ENCODE peak calls at places on chromosomes 2 and 18, in five cellular contexts. E, A, R, L and G are unnamed samples.

GRCh38 chr2:236168110-236169067 is at the start of gene GBX2:
- DNase-seq in E (no peak), A (peak; percentile 37), R (no peak), L (peak; percentile 41), G (no peak)

GRCh38 chr2:26472821-26473655 is 4.9 kb downstream of the OTOF start:
- DNase-seq in E (no peak), A (no peak), R (no peak), L (no peak), G (no peak)

GRCh38 chr2:232592687-232593407 is 40.6 kb upstream of the EFHD1 start:
- DNase-seq in E (peak; percentile 82), A (peak; percentile 1), R (no peak), L (peak; percentile 92), G (no peak)

GRCh38 chr2:11778923-11779757 is 32.7 kb downstream of the LPIN1 start:
- DNase-seq in E (peak; percentile 62), A (peak; percentile 34), R (peak; percentile 75), L (peak; percentile 64), G (peak; percentile 76)

GRCh38 chr2:98869272-98869641 is 66.8 kb downstream of the CRACDL start:
- DNase-seq in E (no peak), A (no peak), R (no peak), L (no peak), G (no peak)

GRCh38 chr18:22613788-22614187 is 196.1 kb upstream of the CTAGE1 start:
- DNase-seq in E (peak; percentile 37), A (no peak), R (no peak), L (peak; percentile 60), G (no peak)

GRCh38 chr2:65661980-65662653 is 229.7 kb upstream of the SPRED2 start:
- DNase-seq in E (peak; percentile 3), A (no peak), R (no peak), L (no peak), G (no peak)

GRCh38 chr2:137964066-137964858 is at the start of gene HNMT:
- DNase-seq in E (peak; percentile 64), A (peak; percentile 1), R (no peak), L (peak; percentile 90), G (no peak)

GRCh38 chr2:174977364-174977763 is 27.8 kb downstream of the CHN1 start:
- DNase-seq in E (no peak), A (no peak), R (no peak), L (peak; percentile 28), G (no peak)

GRCh38 chr2:104857262-104858221 is 3.6 kb downstream of the POU3F3 start:
- DNase-seq in E (no peak), A (no peak), R (no peak), L (no peak), G (no peak)

GRCh38 chr2:240460243-240460630 is 24.8 kb downstream of the GPC1 start:
- DNase-seq in E (no peak), A (no peak), R (no peak), L (no peak), G (peak; percentile 22)

GRCh38 chr2:32902986-32903385 is 43.8 kb upstream of the LTBP1 start:
- DNase-seq in E (no peak), A (no peak), R (no peak), L (no peak), G (no peak)

GRCh38 chr2:27262379-27263286 is at the start of gene SLC30A3:
- DNase-seq in E (no peak), A (no peak), R (peak; percentile 26), L (peak; percentile 36), G (peak; percentile 61)

GRCh38 chr2:232951891-232952290 is 61.2 kb downstream of the NGEF start:
- DNase-seq in E (peak; percentile 27), A (no peak), R (no peak), L (peak; percentile 22), G (no peak)

GRCh38 chr18:27825735-27826477 is 351.0 kb downstream of the CDH2 start:
- DNase-seq in E (no peak), A (no peak), R (no peak), L (no peak), G (no peak)

GRCh38 chr2:17851731-17852585 is 26.5 kb upstream of the KCNS3 start:
- DNase-seq in E (peak; percentile 80), A (peak; percentile 47), R (no peak), L (peak; percentile 67), G (no peak)

GRCh38 chr2:216029416-216030129 is 16.2 kb upstream of the MREG start:
- DNase-seq in E (no peak), A (peak; percentile 16), R (no peak), L (peak; percentile 36), G (no peak)

GRCh38 chr2:37686792-37687595 is 15.6 kb upstream of the CDC42EP3 start:
- DNase-seq in E (no peak), A (no peak), R (no peak), L (peak; percentile 55), G (no peak)

GRCh38 chr2:85017436-85018048 is 46.6 kb downstream of the KCMF1 start:
- DNase-seq in E (peak; percentile 62), A (no peak), R (no peak), L (peak; percentile 44), G (no peak)

GRCh38 chr2:222249444-222249843 is 49.4 kb downstream of the PAX3 start:
- DNase-seq in E (no peak), A (no peak), R (no peak), L (no peak), G (no peak)

GRCh38 chr2:186984966-186985365 is 136.0 kb upstream of the ZSWIM2 start:
- DNase-seq in E (no peak), A (no peak), R (no peak), L (no peak), G (no peak)

GRCh38 chr2:201574754-201575153 is 68.5 kb downstream of the TMEM237 start:
- DNase-seq in E (no peak), A (no peak), R (no peak), L (no peak), G (no peak)

GRCh38 chr2:237604960-237605359 is 14.4 kb upstream of the RAB17 start:
- DNase-seq in E (peak; percentile 49), A (no peak), R (no peak), L (no peak), G (no peak)